ENCODE peak calls at places on chromosomes 6 and 20, in eight cellular contexts. H, Q, V, J, R, I, E and A are unnamed samples. For H3K27me3, the result is how much of the 10 kb centered on the place peaks cover.

GRCh38 chr6:151564654-151565053 is 70.8 kb downstream of the CCDC170 start:
- DNase-seq in Q (no peak), E (no peak), J (no peak), R (no peak), I (no peak), H (no peak), V (no peak), A (no peak)

GRCh38 chr20:8194721-8195120 is 62.7 kb downstream of the PLCB1 start:
- DNase-seq in I (no peak), E (no peak), J (no peak), H (no peak), R (no peak), Q (no peak), V (no peak), A (no peak)

GRCh38 chr20:50416930-50417329 is 93.3 kb upstream of the PTPN1 start:
- DNase-seq in R (no peak), J (no peak), E (no peak), H (no peak), V (peak), Q (no peak), I (no peak), A (no peak)

GRCh38 chr6:46848684-46849360 is 55.6 kb downstream of the MEP1A start:
- DNase-seq in I (no peak), R (peak), V (peak), J (peak), E (peak), H (peak), Q (peak), A (peak)

GRCh38 chr6:167056370-167056769 is 57.2 kb downstream of the CEP43 start:
- DNase-seq in E (no peak), H (no peak), V (no peak), J (no peak), I (peak), R (no peak), Q (no peak), A (peak)

GRCh38 chr6:151071295-151071694 is 168.5 kb upstream of the AKAP12 start:
- DNase-seq in H (no peak), J (no peak), V (no peak), I (no peak), E (no peak), Q (no peak), R (peak), A (no peak)

GRCh38 chr6:70312165-70312564 is 9.3 kb upstream of the COL9A1 start:
- DNase-seq in R (no peak), I (no peak), J (peak), V (no peak), E (peak), H (no peak), Q (no peak), A (peak)

GRCh38 chr20:39057911-39058310 is 95.8 kb downstream of the DHX35 start:
- DNase-seq in E (no peak), H (no peak), Q (no peak), J (no peak), R (no peak), I (no peak), V (no peak), A (no peak)

GRCh38 chr20:15654208-15654649 is 919.0 kb downstream of the KIF16B start:
- DNase-seq in E (peak), J (no peak), I (no peak), V (peak), Q (no peak), R (no peak), H (no peak), A (peak)

GRCh38 chr20:25084616-25085187 is 2.8 kb upstream of the VSX1 start:
- DNase-seq in E (peak), V (no peak), R (no peak), J (no peak), Q (peak), I (no peak), H (no peak), A (no peak)

GRCh38 chr6:143187173-143187908 is 126.7 kb downstream of the AIG1 start:
- DNase-seq in Q (no peak), R (no peak), H (no peak), V (no peak), J (peak), I (no peak), E (no peak), A (peak)

GRCh38 chr20:13338097-13338661 is 117.1 kb downstream of the ISM1 start:
- DNase-seq in E (no peak), I (no peak), H (no peak), Q (no peak), V (no peak), R (no peak), J (no peak), A (no peak)

GRCh38 chr20:815914-816606 is 17.5 kb upstream of the FAM110A start:
- DNase-seq in E (peak), I (peak), H (peak), V (peak), J (no peak), R (no peak), Q (peak), A (peak)

GRCh38 chr20:39630215-39630614 is 668.1 kb downstream of the DHX35 start:
- DNase-seq in R (no peak), I (no peak), J (no peak), H (no peak), E (no peak), Q (no peak), V (no peak), A (no peak)

GRCh38 chr6:131756039-131756438 is 45.2 kb upstream of the CTAGE9 start:
- DNase-seq in I (no peak), H (no peak), E (no peak), V (no peak), Q (no peak), J (no peak), R (no peak), A (peak)

GRCh38 chr6:123655520-123656306 is 19.0 kb upstream of the TRDN start:
- DNase-seq in V (no peak), R (no peak), E (no peak), H (no peak), Q (no peak), I (no peak), J (no peak), A (peak)

GRCh38 chr20:63850689-63851547 is 10.4 kb upstream of the ABHD16B start:
- DNase-seq in E (no peak), I (no peak), J (no peak), V (no peak), H (no peak), R (no peak), Q (no peak), A (no peak)

GRCh38 chr20:36311141-36311853 is 5.2 kb downstream of the DLGAP4 start:
- DNase-seq in I (no peak), H (no peak), R (peak), J (no peak), Q (peak), V (no peak), E (no peak), A (no peak)
- H3K27me3 ChIP-seq in I (under half), H (half or more), R (under half), J (half or more), Q (under half), V (under half), E (under half), A (under half)

GRCh38 chr6:35728663-35729348 is 8.0 kb upstream of the ARMC12 start:
- DNase-seq in Q (peak), E (peak), I (peak), V (no peak), R (peak), H (peak), J (no peak), A (peak)
- TF ChIP-seq CTCF in Q (no peak), E (peak), I (no peak), V (peak), R (no peak), H (no peak), J (peak), A (peak)

DNA sequence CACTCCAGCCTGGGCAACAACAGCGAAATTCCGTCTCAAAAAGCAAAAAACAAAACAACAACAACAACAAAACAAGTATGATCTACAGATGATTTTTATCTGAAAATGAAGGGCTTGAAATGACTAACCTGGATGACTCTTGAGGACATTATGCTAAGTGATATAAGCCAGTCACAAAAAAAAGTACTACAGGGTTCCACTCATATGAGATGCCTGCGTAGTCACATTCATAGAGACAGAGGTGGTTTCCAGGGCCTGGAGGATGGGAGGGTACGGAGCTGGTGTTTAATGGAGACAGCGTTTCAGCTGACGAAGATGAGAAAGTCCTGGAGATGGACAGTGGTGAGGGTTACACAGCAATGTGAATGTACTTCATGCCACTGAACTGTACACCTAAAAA is 8.3 kb upstream of the INSM1 start:
- DNase-seq in V (no peak), H (no peak), E (no peak), J (no peak), I (no peak), R (no peak), Q (no peak), A (no peak)
- H3K27me3 ChIP-seq in V (under half), H (under half), E (half or more), J (under half), I (under half), R (under half), Q (under half), A (under half)

DNA sequence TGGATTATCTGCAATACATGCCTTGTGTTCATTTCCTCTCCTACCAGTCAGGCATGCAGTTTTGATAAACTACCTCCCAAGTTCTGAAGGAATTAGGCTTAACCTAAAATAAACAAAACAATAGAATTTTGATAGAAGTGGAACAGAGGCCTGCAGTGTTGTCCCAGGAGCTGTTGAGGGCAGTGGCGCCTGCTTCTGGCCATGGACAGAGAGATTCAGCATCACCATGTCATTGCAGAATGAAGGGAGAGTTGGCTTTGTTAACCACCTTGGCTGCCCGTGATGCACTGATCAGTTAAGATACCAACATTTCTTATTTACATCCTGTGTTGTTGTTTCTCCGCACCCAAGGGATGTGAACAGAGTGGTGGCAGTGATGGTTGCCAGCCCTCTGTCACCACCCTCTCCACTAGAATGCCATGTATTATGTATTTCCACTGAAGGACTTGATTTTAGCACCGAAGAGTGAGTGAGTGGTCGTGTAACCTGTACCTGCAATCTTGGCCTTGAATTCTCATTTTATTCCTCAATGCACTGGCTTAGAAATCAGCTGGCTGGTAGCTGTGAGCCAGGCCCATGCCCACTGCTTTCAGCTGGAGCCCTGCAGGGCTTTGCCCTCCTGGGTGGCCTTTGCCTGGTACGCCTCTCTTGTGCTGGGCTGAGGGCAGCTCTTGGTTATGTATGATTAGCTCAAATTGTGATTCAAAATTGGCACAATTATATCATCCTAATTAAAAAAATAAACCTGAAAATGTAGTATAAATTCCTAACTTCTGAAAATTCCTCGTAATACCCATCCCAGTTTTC is 56.5 kb downstream of the SHLD1 start:
- DNase-seq in J (no peak), H (no peak), I (no peak), V (no peak), Q (no peak), R (no peak), E (peak), A (no peak)
- TF ChIP-seq CTCF in J (peak), H (no peak), I (no peak), V (peak), Q (no peak), R (no peak), E (peak), A (peak)

DNA sequence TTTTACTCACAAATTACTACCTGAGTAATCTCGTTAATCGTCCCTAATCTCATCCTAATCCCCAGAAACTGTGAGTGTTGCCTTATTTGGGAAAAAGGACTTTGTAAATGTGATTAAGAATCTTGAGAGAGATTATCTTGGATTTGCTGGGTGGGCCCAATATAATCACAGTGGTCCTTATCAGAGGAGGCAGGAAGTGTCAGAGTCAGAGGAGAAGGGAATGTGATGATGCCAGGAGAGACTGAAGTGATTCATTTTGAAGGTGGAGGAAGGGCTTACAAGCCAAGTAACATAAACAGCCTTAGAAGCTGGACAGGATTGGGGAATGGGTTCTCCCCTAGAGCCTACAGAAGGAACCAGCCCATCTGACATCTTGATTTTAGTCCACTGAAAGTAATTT is 16.7 kb downstream of the RPP21 start:
- DNase-seq in J (no peak), V (peak), R (no peak), I (no peak), E (no peak), Q (no peak), H (no peak), A (no peak)
- H3K27me3 ChIP-seq in J (half or more), V (under half), R (under half), I (under half), E (under half), Q (under half), H (half or more), A (under half)

DNA sequence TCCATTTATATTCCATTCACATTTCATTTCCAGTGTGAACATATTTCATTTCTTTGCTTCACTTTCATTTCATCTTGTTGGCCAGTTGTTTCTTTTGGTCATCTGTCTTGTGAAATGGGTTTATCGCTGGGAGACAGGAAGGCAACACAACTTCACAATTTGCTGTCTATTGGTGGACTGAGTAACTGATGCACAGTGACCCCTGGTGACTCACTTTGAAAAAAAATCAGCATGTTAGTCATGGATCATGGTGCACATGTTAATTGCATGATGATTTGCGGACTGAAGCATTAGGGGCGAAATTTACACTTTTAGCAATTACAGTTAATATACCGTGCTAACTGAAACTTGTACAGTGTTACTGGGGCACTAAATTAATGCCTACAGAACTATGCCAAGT is 37.1 kb downstream of the SLC24A3 start:
- DNase-seq in J (no peak), R (no peak), V (no peak), I (no peak), E (no peak), Q (no peak), H (no peak), A (no peak)
- TF ChIP-seq CTCF in J (peak), R (no peak), V (peak), I (no peak), E (peak), Q (no peak), H (no peak), A (no peak)

GRCh38 chr6:22082278-22082677 is 214.6 kb downstream of the PRL start:
- DNase-seq in V (peak), Q (no peak), I (no peak), J (no peak), R (no peak), H (no peak), E (no peak), A (no peak)

GRCh38 chr6:22081709-22082108 is 215.1 kb downstream of the PRL start:
- DNase-seq in I (no peak), H (no peak), E (no peak), Q (no peak), R (no peak), J (no peak), V (no peak), A (no peak)

GRCh38 chr6:22078288-22078687 is 218.5 kb downstream of the PRL start:
- DNase-seq in E (no peak), J (no peak), I (no peak), H (no peak), Q (no peak), V (no peak), R (no peak), A (no peak)

GRCh38 chr6:22078802-22079545 is 217.9 kb downstream of the PRL start:
- DNase-seq in R (no peak), E (peak), H (no peak), J (no peak), V (no peak), Q (no peak), I (no peak), A (no peak)

DNA sequence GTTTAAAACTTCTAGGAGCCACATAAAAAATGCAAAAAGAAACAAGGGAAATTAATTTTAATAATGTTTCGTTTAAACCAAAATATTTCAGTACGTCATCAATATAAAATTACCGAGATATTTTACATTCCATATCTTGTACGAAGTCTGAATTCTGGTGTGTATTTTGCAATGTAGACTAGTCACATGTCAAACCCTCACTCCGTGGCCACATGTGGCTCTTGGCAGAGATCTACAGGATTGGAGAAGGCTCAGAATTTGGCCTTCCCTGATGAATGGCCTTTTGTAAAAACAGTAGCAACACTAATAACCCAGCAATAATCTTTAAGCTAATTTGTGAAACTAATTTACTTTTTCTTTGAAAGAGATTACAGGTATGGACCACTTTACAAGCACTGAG is 217.0 kb downstream of the PRL start:
- DNase-seq in Q (no peak), R (no peak), H (no peak), I (no peak), V (no peak), E (no peak), J (no peak), A (no peak)
- H3K27me3 ChIP-seq in Q (under half), R (under half), H (under half), I (under half), V (under half), E (under half), J (under half), A (under half)

GRCh38 chr6:105794263-105794662 is 291.9 kb upstream of the PRDM1 start:
- DNase-seq in H (peak), I (no peak), E (peak), Q (peak), V (no peak), R (peak), J (no peak), A (no peak)

GRCh38 chr6:105794870-105795269 is 291.3 kb upstream of the PRDM1 start:
- DNase-seq in H (no peak), V (no peak), Q (no peak), E (no peak), J (no peak), R (no peak), I (no peak), A (no peak)

GRCh38 chr6:105791569-105792318 is 294.4 kb upstream of the PRDM1 start:
- DNase-seq in H (peak), Q (no peak), V (no peak), J (no peak), I (no peak), R (no peak), E (no peak), A (no peak)

GRCh38 chr6:105790635-105791034 is 295.5 kb upstream of the PRDM1 start:
- DNase-seq in Q (no peak), R (no peak), H (no peak), E (peak), V (no peak), J (no peak), I (no peak), A (no peak)

DNA sequence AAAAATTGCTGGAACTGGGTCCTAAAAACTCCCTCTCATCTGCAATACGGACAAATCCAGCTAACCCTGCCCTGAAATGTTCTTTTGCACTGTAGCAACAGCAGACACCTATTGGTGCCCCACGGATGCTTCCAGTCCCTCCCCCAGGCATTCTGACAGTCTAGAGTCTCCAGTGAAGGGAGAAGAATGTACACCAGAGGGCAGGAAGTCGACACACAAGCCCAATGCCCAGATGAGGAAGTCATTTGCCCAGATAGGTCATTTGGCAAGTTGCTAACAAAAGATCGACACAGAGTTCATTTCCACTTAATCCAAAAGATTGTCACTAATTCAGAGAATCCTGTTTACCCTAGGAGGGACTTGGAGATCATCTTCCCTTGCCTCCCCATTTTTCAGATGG is 293.0 kb upstream of the PRDM1 start:
- DNase-seq in I (no peak), V (no peak), Q (no peak), E (no peak), R (no peak), J (no peak), H (no peak), A (no peak)
- TF ChIP-seq CTCF in I (no peak), V (peak), Q (peak), E (peak), R (no peak), J (peak), H (peak), A (no peak)

GRCh38 chr6:16972535-16972934 is 129.3 kb upstream of the STMND1 start:
- DNase-seq in I (no peak), J (no peak), V (no peak), R (no peak), E (no peak), Q (no peak), H (no peak), A (no peak)

GRCh38 chr6:16974387-16974673 is 127.5 kb upstream of the STMND1 start:
- DNase-seq in H (no peak), R (no peak), E (no peak), I (no peak), Q (no peak), V (no peak), J (no peak), A (no peak)

GRCh38 chr6:16974729-16975359 is 127.0 kb upstream of the STMND1 start:
- DNase-seq in H (no peak), V (no peak), J (no peak), R (no peak), E (no peak), Q (no peak), I (no peak), A (no peak)

GRCh38 chr6:16973071-16973470 is 128.8 kb upstream of the STMND1 start:
- DNase-seq in I (no peak), V (no peak), H (no peak), R (no peak), J (no peak), Q (no peak), E (no peak), A (no peak)

GRCh38 chr6:16973545-16974386 is 128.1 kb upstream of the STMND1 start:
- DNase-seq in R (no peak), Q (no peak), J (no peak), H (no peak), E (no peak), I (no peak), V (no peak), A (no peak)
- H3K27me3 ChIP-seq in R (under half), Q (under half), J (half or more), H (under half), E (under half), I (under half), V (half or more), A (under half)

DNA sequence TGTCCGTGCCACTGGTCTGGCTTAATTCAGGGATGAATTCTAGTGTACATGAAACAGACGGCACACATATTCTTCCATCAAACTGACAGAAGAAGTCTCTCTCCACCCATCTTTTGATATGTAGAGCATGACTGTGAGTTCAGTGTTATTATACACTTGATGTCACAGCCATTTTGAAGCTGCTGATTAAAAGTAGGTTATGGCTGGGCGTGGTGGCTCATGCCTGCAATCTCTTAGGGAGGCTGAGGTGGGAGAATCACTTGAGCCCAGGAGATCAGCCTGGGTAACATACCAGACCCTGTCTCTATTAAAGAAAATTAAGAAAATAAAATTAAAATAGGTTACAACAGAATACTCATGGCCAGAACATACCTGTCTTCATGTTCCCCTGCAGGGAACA is 20.7 kb downstream of the C6orf15 start:
- DNase-seq in V (no peak), H (no peak), R (no peak), Q (no peak), I (no peak), E (no peak), J (no peak), A (no peak)
- TF ChIP-seq CTCF in V (no peak), H (no peak), R (no peak), Q (no peak), I (no peak), E (no peak), J (no peak), A (no peak)